ENCODE peak calls at places on chromosomes 5 and 9, in eight cellular contexts. S is mammary epithelial cell; M is NCI-H748 treated with DMSO at 0.1 percent for 48 hours; I is Daoy; U is NCI-H1694 treated with DMSO at 0.1 percent for 48 hours; D is non-pigmented ciliary epithelial cell; B is activated naive CD8-positive, alpha-beta T cell treated with anti-CD3 and anti-CD28 coated beads, Interleukin-2, amount 50 U/mL, for 24 hours; P is midbrain. H is an unnamed sample.

GRCh38 chr9:134149380-134149779 is 13.5 kb downstream of the WDR5 start:
- DNase-seq in U (no peak), P (no peak), S (no peak), M (no peak), I (no peak), B (no peak), D (no peak), H (no peak)

GRCh38 chr9:36739538-36740116 is 166.9 kb downstream of the MELK start:
- DNase-seq in U (no peak), S (no peak), M (no peak), P (no peak), B (no peak), D (no peak), I (no peak), H (no peak)

GRCh38 chr9:133163559-133164208 is at the start of gene GBGT1:
- DNase-seq in P (peak; percentile 30), I (peak; percentile 72), B (peak; percentile 49), U (no peak), M (no peak), S (no peak), D (no peak), H (peak; percentile 41)

GRCh38 chr9:69324549-69325401 is at the start of gene ENTREP1:
- DNase-seq in S (peak; percentile 75), U (no peak), M (peak; percentile 50), I (peak; percentile 81), B (no peak), P (peak; percentile 58), D (no peak), H (no peak)

GRCh38 chr5:143258559-143259253 is 144.8 kb downstream of the NR3C1 start:
- DNase-seq in S (peak; percentile 75), U (no peak), I (peak; percentile 89), P (no peak), B (no peak), D (no peak), M (no peak), H (no peak)

GRCh38 chr9:132141364-132141947 is 20.4 kb upstream of the NTNG2 start:
- DNase-seq in M (peak; percentile 61), I (peak; percentile 35), B (no peak), S (peak; percentile 48), U (no peak), P (peak; percentile 63), D (no peak), H (no peak)

GRCh38 chr9:134372621-134373267 is 46.5 kb downstream of the RXRA start:
- DNase-seq in U (no peak), M (no peak), S (no peak), B (no peak), I (peak; percentile 55), D (no peak), P (no peak), H (no peak)

GRCh38 chr9:109449036-109449798 is 48.9 kb downstream of the PTPN3 start:
- DNase-seq in I (no peak), D (no peak), B (no peak), P (no peak), U (no peak), S (peak; percentile 90), M (no peak), H (peak; percentile 62)

GRCh38 chr5:126481243-126481642 is 58.0 kb downstream of the GRAMD2B start:
- DNase-seq in B (no peak), S (no peak), P (no peak), M (no peak), U (no peak), I (no peak), D (no peak), H (no peak)

GRCh38 chr5:125597338-125597737 is 825.9 kb upstream of the GRAMD2B start:
- DNase-seq in P (no peak), D (peak; percentile 23), S (peak; percentile 14), B (no peak), M (no peak), U (no peak), I (peak; percentile 9), H (no peak)

GRCh38 chr5:98308960-98309359 is 464.5 kb upstream of the RGMB start:
- DNase-seq in I (peak; percentile 60), M (no peak), B (no peak), S (peak; percentile 31), D (no peak), U (no peak), P (no peak), H (no peak)

GRCh38 chr5:151182976-151183375 is 25.4 kb upstream of the ANXA6 start:
- DNase-seq in U (no peak), M (no peak), P (no peak), D (no peak), B (no peak), S (no peak), I (no peak), H (no peak)

GRCh38 chr9:133058051-133058450 is 3.7 kb upstream of the CEL start:
- DNase-seq in D (no peak), U (no peak), B (no peak), M (no peak), S (no peak), P (no peak), I (no peak), H (no peak)